ENCODE peak calls at places on chromosome 9, in four cellular contexts. V is K562, O is HepG2, R is WTC11. Z is an unnamed sample.

GRCh38 chr9:101848485-101848919 is 110.1 kb upstream of the GRIN3A start:
- DNase-seq in R (no peak), O (no peak), V (no peak), Z (no peak)

GRCh38 chr9:16429671-16430070 is 440.8 kb downstream of the BNC2 start:
- DNase-seq in V (no peak), R (no peak), O (no peak), Z (no peak)

GRCh38 chr9:16352791-16353401 is 517.6 kb downstream of the BNC2 start:
- DNase-seq in R (no peak), O (no peak), V (no peak), Z (no peak)

GRCh38 chr9:14211564-14211963 is 102.4 kb downstream of the NFIB start:
- DNase-seq in R (no peak), V (no peak), O (no peak), Z (peak)

GRCh38 chr9:114317665-114318357 is 5.1 kb upstream of the ORM1 start:
- DNase-seq in V (no peak), O (no peak), R (no peak), Z (no peak)

GRCh38 chr9:97501177-97501971 is at the start of gene TMOD1:
- DNase-seq in O (peak), V (peak), R (peak), Z (peak)

GRCh38 chr9:128316421-128316820 is 5.8 kb downstream of the TRUB2 start:
- DNase-seq in R (no peak), O (no peak), V (no peak), Z (no peak)

GRCh38 chr9:137367506-137368430 is 55.2 kb downstream of the EXD3 start:
- DNase-seq in V (no peak), R (peak), O (no peak), Z (no peak)

GRCh38 chr9:127451681-127452480 is 571 bp downstream of the LRSAM1 start:
- DNase-seq in R (peak), O (no peak), V (peak), Z (peak)

GRCh38 chr9:18544456-18544855 is 70.5 kb downstream of the ADAMTSL1 start:
- DNase-seq in R (no peak), V (no peak), O (no peak), Z (no peak)

GRCh38 chr9:36191696-36192095 is 975 bp downstream of the CLTA start:
- DNase-seq in V (no peak), R (no peak), O (no peak), Z (no peak)

GRCh38 chr9:16417101-16417500 is 453.4 kb downstream of the BNC2 start:
- DNase-seq in V (no peak), R (no peak), O (no peak), Z (no peak)

GRCh38 chr9:21762064-21762463 is 40.4 kb upstream of the MTAP start:
- DNase-seq in R (no peak), V (no peak), O (no peak), Z (no peak)

GRCh38 chr9:93683331-93684134 is 107.1 kb downstream of the PHF2 start:
- DNase-seq in R (peak), V (no peak), O (no peak), Z (peak)

GRCh38 chr9:78006734-78007133 is 24.9 kb downstream of the GNAQ start:
- DNase-seq in O (no peak), V (no peak), R (no peak), Z (no peak)

GRCh38 chr9:21833090-21833801 is 30.8 kb downstream of the MTAP start:
- DNase-seq in O (no peak), R (no peak), V (no peak), Z (no peak)

GRCh38 chr9:69472101-69472625 is 147.1 kb downstream of the ENTREP1 start:
- DNase-seq in O (no peak), V (no peak), R (no peak), Z (peak)

GRCh38 chr9:127059648-127060365 is 62.6 kb downstream of the ANGPTL2 start:
- DNase-seq in O (no peak), R (no peak), V (no peak), Z (no peak)

GRCh38 chr9:90953805-90954204 is 152.2 kb downstream of the SYK start:
- DNase-seq in V (no peak), R (no peak), O (no peak), Z (no peak)

GRCh38 chr9:113967380-113967779 is 91.3 kb downstream of the ZNF618 start:
- DNase-seq in V (no peak), R (no peak), O (no peak), Z (no peak)

GRCh38 chr9:36870960-36871359 is 163.1 kb downstream of the PAX5 start:
- DNase-seq in V (no peak), R (no peak), O (no peak), Z (no peak)

GRCh38 chr9:124858330-124859046 is 3.3 kb downstream of the RPL35 start:
- DNase-seq in O (no peak), V (no peak), R (no peak), Z (no peak)

GRCh38 chr9:84793251-84793650 is 123.7 kb downstream of the NTRK2 start:
- DNase-seq in V (no peak), O (no peak), R (no peak), Z (no peak)

GRCh38 chr9:113511856-113512761 is 48.6 kb downstream of the RGS3 start:
- DNase-seq in R (no peak), O (no peak), V (no peak), Z (no peak)

GRCh38 chr9:132239999-132240859 is 78.4 kb downstream of the NTNG2 start:
- DNase-seq in R (peak), O (no peak), V (no peak), Z (peak)

GRCh38 chr9:88387035-88387732 is 1.1 kb upstream of the SPIN1 start:
- DNase-seq in V (peak), R (no peak), O (peak), Z (no peak)

GRCh38 chr9:88387733-88388202 is 476 bp upstream of the SPIN1 start:
- DNase-seq in V (no peak), O (peak), R (peak), Z (peak)

GRCh38 chr9:88388886-88389617 is 808 bp downstream of the SPIN1 start:
- DNase-seq in O (peak), R (peak), V (peak), Z (peak)

GRCh38 chr9:88390371-88390990 is 2.2 kb downstream of the SPIN1 start:
- DNase-seq in O (no peak), R (no peak), V (no peak), Z (no peak)

DNA sequence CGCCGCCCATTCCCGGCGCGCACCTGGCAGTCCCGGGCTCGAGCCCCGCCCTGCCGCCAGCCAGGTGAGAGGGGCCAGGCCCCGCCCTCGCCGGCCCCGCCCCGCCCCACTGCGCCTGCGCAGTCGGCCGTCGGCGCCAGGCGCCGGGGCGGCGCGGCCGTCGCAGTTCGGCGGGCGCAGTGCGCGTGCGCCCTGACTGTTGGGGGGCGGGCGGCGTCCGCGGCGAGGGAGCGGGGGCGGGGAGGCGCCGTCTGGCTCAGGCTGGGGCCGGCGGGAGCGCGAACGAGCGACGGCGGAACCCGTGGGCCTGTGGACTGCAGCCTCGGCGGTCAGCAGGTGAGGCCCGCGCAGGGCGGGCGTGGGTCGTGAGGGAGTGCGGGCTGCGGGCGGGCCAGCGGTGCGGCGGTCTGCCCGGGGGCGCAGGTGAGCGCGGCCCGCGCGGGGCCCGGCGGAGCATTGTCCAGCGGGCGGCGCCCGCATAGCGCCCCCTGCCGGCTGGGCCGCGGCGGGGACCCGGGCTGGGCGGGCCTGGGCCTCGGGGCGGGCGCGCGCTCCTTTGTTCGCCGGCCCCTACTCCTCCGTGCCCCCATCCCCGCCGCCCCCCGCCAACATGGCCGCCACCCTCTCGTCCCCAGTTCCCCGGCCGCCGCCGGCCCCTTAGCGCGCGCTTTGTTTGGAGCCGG is at the start of gene SPIN1:
- DNase-seq in V (peak), R (peak), O (peak), Z (peak)
- TF ChIP-seq CTCF in V (no peak), R (peak), O (peak), Z (no peak)

DNA sequence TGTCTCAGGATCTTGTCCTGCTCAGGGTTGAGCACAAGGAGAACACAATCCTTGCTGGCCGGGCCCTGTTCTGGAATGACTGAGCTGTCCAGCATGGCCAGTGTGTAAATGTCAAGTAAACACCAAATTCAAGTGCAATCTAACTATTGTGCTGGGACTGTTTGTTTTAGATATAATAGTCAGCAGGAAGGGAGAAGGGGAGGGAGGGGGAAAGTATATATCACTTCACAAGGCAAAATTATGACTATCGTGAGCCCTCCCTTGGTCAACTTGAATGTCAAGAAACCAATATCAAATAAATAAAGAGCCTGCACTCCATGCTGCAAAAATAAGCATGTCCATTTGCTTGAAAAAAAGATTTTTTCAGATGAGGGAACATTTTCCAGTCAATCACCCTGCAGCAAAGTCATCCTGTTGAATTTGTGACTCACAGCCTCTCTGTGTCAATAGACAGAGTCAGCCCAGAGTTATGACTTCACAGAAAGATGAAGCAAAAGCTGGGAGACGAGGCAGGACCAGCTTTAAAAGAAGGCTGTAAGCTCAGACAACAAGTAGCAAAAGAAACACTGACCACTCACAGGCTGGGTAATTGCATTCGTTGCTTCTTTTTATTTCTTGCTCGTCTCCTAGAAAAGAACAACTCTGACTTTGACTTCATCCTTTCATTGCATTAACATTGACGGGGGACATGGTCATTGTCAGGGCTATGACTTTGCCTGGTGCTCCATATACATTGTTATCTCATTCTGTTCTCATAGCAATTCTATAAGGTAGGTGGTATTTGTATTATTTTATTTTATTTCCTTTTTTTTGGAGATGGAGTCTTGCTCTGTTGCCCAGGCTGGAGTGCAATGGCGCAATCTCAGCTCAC is 15.3 kb upstream of the KLF4 start:
- DNase-seq in O (peak), R (no peak), V (no peak), Z (no peak)
- TF ChIP-seq FOXJ3 in O (no peak), R (no peak), V (no peak), Z (no peak)

DNA sequence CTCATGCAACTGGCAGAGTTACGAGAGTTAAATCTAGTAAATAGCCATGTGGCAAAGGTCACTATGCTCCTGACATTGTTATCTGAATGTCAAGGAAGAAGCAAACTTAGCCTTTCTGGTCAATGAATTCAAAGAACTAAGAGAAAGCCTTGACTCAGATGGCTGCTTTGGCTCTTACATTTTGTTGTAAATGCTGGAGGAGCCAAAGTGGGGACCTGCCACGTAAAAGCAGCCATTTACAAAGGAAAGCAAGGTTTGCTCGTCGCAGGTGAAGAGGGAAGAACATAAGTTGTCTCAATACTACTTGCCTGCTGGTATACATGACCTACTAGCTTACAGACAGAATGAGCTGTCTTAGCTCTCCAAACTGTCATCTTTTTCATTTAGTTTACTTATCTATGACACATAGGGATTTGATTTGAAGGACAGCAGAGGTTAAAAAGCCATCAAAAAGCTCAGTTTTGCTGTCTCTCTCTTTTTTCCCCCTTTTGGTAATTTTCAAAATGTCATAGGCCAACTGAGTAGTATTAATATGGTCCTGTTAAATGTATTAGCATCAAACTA is 1052.8 kb upstream of the DMAC1 start:
- DNase-seq in V (no peak), O (no peak), R (no peak), Z (no peak)
- TF ChIP-seq CTCF in V (no peak), O (no peak), R (no peak), Z (no peak)

GRCh38 chr9:134661791-134662142 is 20.2 kb downstream of the COL5A1 start:
- DNase-seq in O (no peak), R (no peak), V (no peak), Z (peak)

GRCh38 chr9:134663753-134664415 is 22.3 kb downstream of the COL5A1 start:
- DNase-seq in R (peak), V (no peak), O (no peak), Z (no peak)

GRCh38 chr9:134663084-134663483 is 21.5 kb downstream of the COL5A1 start:
- DNase-seq in R (no peak), O (no peak), V (no peak), Z (no peak)

GRCh38 chr9:134661299-134661698 is 19.7 kb downstream of the COL5A1 start:
- DNase-seq in R (no peak), V (no peak), O (no peak), Z (no peak)

GRCh38 chr9:134662143-134662876 is 20.7 kb downstream of the COL5A1 start:
- DNase-seq in V (no peak), R (no peak), O (no peak), Z (peak)
- TF ChIP-seq FOXJ3 in V (no peak), R (no peak), O (no peak), Z (no peak)

GRCh38 chr9:130263601-130264413 is 1.8 kb upstream of the HMCN2 start:
- DNase-seq in O (no peak), R (no peak), V (no peak), Z (peak)
- TF ChIP-seq CTCF in O (no peak), R (no peak), V (no peak), Z (no peak)

GRCh38 chr9:121637441-121638222 is 13.8 kb upstream of the DAB2IP start:
- DNase-seq in O (no peak), V (no peak), R (no peak), Z (peak)
- TF ChIP-seq FOXJ3 in O (no peak), V (no peak), R (no peak), Z (no peak)

GRCh38 chr9:95182854-95183563 is 134.5 kb downstream of the FANCC start:
- DNase-seq in V (no peak), O (peak), R (peak), Z (no peak)
- TF ChIP-seq CTCF in V (no peak), O (peak), R (peak), Z (no peak)